ENCODE peak calls at places on chromosomes 4 and X, in five cellular contexts. W is A549, D is upper lobe of left lung, U is K562, P is esophagus squamous epithelium. R is an unnamed sample.

GRCh38 chr4:3712112-3712805 is 53.9 kb upstream of the ADRA2C start:
- DNase-seq in P (no peak), D (no peak), W (no peak), U (no peak), R (no peak)

GRCh38 chr4:78938474-78938867 is 767 bp downstream of the PAQR3 start:
- DNase-seq in W (no peak), D (no peak), P (no peak), U (no peak), R (no peak)

GRCh38 chr4:175419120-175419774 is 392.8 kb downstream of the GPM6A start:
- DNase-seq in W (peak; percentile 31), D (no peak), P (no peak), U (no peak), R (no peak)

GRCh38 chrX:103847174-103847870 is 15.3 kb upstream of the RAB9B start:
- DNase-seq in U (no peak), P (no peak), D (no peak), W (no peak), R (no peak)

GRCh38 chrX:42519666-42520231 is 258.2 kb downstream of the PPP1R2C start:
- DNase-seq in D (no peak), U (peak; percentile 1), P (no peak), W (no peak), R (no peak)

GRCh38 chr4:56244681-56245080 is 142.6 kb downstream of the AASDH start:
- DNase-seq in W (no peak), P (no peak), D (no peak), U (no peak), R (no peak)

GRCh38 chrX:30313322-30313721 is 4.1 kb upstream of the NR0B1 start:
- DNase-seq in P (no peak), D (no peak), U (no peak), W (no peak), R (no peak)

GRCh38 chr4:121326580-121326979 is 54.2 kb downstream of the QRFPR start:
- DNase-seq in D (no peak), U (no peak), W (no peak), P (no peak), R (no peak)

GRCh38 chr4:132123870-132124623 is 1025.0 kb upstream of the PCDH10 start:
- DNase-seq in D (no peak), P (no peak), U (peak; percentile 31), W (no peak), R (no peak)

GRCh38 chr4:57233391-57233790 is 123.2 kb upstream of the IGFBP7 start:
- DNase-seq in W (no peak), U (no peak), P (no peak), D (no peak), R (no peak)

GRCh38 chr4:108087293-108087967 is 81.3 kb downstream of the LEF1 start:
- DNase-seq in P (no peak), D (no peak), U (no peak), W (no peak), R (no peak)

GRCh38 chr4:20493761-20494353 is 206.4 kb upstream of the PACRGL start:
- DNase-seq in U (no peak), P (no peak), W (no peak), D (no peak), R (no peak)

GRCh38 chr4:102625232-102625930 is 124.2 kb downstream of the NFKB1 start:
- DNase-seq in D (peak; percentile 45), U (peak; percentile 34), P (no peak), W (no peak), R (peak; percentile 35)

GRCh38 chrX:129931411-129932136 is 25.6 kb downstream of the UTP14A start:
- DNase-seq in W (peak; percentile 95), U (peak; percentile 92), P (peak; percentile 46), D (peak; percentile 92), R (peak; percentile 92)

GRCh38 chrX:129932792-129933321 is 26.9 kb downstream of the UTP14A start:
- DNase-seq in W (peak; percentile 38), P (no peak), U (peak; percentile 77), D (peak; percentile 21), R (peak; percentile 42)

GRCh38 chrX:129930941-129931410 is 25.0 kb downstream of the UTP14A start:
- DNase-seq in U (peak; percentile 15), W (no peak), P (no peak), D (no peak), R (no peak)

GRCh38 chrX:129933700-129934099 is 27.7 kb downstream of the UTP14A start:
- DNase-seq in P (no peak), D (no peak), U (no peak), W (no peak), R (no peak)

GRCh38 chrX:129932137-129932791 is 26.3 kb downstream of the UTP14A start:
- DNase-seq in W (peak; percentile 80), U (peak; percentile 93), D (peak; percentile 91), P (peak; percentile 75), R (peak; percentile 86)
- TF ChIP-seq POLR2A in W (peak; percentile 58), U (no peak), D (no peak), P (no peak), R (peak; percentile 25)

GRCh38 chr4:128355301-128355700 is 67.7 kb upstream of the PGRMC2 start:
- DNase-seq in D (no peak), U (peak; percentile 44), W (peak; percentile 15), P (no peak), R (no peak)

GRCh38 chr4:128358903-128359260 is 71.3 kb upstream of the PGRMC2 start:
- DNase-seq in P (no peak), U (no peak), D (no peak), W (no peak), R (no peak)

GRCh38 chr4:128359422-128359821 is 71.8 kb upstream of the PGRMC2 start:
- DNase-seq in U (no peak), W (no peak), P (no peak), D (no peak), R (no peak)

GRCh38 chr4:128357286-128357685 is 69.7 kb upstream of the PGRMC2 start:
- DNase-seq in U (no peak), P (no peak), D (no peak), W (no peak), R (no peak)

GRCh38 chr4:128358231-128358902 is 70.8 kb upstream of the PGRMC2 start:
- DNase-seq in P (no peak), W (no peak), U (peak; percentile 30), D (peak; percentile 35), R (no peak)
- TF ChIP-seq POLR2A in P (no peak), W (no peak), U (no peak), D (no peak), R (no peak)

DNA sequence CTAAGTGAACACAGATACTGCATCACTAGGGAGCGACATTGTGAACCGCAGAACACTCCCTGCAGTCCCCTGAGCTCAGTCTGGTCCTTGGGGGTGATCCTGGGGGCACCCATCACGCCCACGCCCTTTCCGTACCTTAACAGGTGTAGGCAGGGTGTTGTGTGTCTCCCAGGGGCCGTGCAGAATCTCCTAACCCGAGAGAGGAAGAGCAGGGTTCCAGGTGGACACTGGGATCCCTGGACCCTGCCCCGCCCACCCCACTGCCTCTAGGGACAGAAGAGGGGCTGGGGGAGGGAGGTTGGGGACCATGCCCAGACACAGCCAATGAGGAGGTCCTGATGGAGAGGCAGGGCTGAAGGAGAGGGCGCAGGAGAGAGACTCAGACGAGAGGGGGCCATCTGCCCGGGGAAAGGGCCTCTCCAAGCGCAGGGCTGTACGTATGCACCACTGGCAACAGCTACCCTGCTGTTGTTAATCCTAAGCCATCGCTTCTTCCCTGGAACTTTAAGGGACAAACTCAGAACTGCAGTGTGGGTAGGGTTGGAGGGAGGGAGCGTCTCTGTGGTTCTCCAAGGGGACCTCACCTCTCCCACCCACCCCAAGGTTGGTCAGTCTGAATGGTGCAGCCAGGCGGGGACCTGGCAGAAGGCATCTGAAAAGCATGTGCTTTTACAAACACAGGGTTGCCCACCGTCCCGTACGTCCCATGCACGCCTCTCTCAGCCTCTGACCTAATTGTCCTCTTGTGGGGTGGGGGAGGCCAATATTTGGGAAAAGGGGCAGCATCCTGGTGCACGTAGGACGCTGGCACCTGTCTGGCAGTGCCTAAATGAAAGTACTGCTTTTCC is 2.4 kb downstream of the P2RY8 start:
- DNase-seq in D (no peak), W (no peak), P (no peak), U (no peak), R (no peak)
- TF ChIP-seq POLR2A in D (no peak), W (no peak), P (no peak), U (no peak), R (no peak)

GRCh38 chr4:151766691-151767090 is 5.9 kb upstream of the GATB start:
- DNase-seq in D (no peak), P (no peak), W (no peak), U (no peak), R (no peak)

GRCh38 chr4:151760713-151761661 is at the start of gene GATB:
- DNase-seq in P (peak; percentile 74), W (peak; percentile 85), U (peak; percentile 97), D (peak; percentile 96), R (peak; percentile 89)
- TF ChIP-seq POLR2A in P (no peak), W (no peak), U (peak; percentile 88), D (peak; percentile 69), R (no peak)